ENCODE peak calls at places on chromosome 11, in nine cellular contexts. One of them, this sample, is unnamed.

GRCh38 chr11:120219157-120219934 is 8.5 kb downstream of the OAF start:
- DNase-seq in mesendoderm: no peak
- DNase-seq in activated effector memory CD4-positive, alpha-beta T cell treated with anti-CD3 and anti-CD28 coated beads, Interleukin-2, amount 50 U/mL, for 16 hours: no peak
- DNase-seq in HT1080: no peak
- DNase-seq in ACHN: no peak
- DNase-seq in EL: no peak
- DNase-seq in ovary: no peak
- DNase-seq in activated naive CD8-positive, alpha-beta T cell treated with anti-CD3 and anti-CD28 coated beads, Interleukin-2, amount 50 U/mL, for 16 hours: no peak
- DNase-seq in endothelial cell: no peak
- DNase-seq in this sample: no peak

GRCh38 chr11:13114566-13115465 is 105.7 kb downstream of the RASSF10 start:
- DNase-seq in mesendoderm: peak
- DNase-seq in activated effector memory CD4-positive, alpha-beta T cell treated with anti-CD3 and anti-CD28 coated beads, Interleukin-2, amount 50 U/mL, for 16 hours: no peak
- DNase-seq in HT1080: no peak
- DNase-seq in ACHN: no peak
- DNase-seq in EL: peak
- DNase-seq in ovary: no peak
- DNase-seq in activated naive CD8-positive, alpha-beta T cell treated with anti-CD3 and anti-CD28 coated beads, Interleukin-2, amount 50 U/mL, for 16 hours: no peak
- DNase-seq in endothelial cell: no peak
- DNase-seq in this sample: no peak

GRCh38 chr11:1511937-1512496 is 25.4 kb upstream of the MOB2 start:
- DNase-seq in mesendoderm: no peak
- DNase-seq in activated effector memory CD4-positive, alpha-beta T cell treated with anti-CD3 and anti-CD28 coated beads, Interleukin-2, amount 50 U/mL, for 16 hours: no peak
- DNase-seq in HT1080: no peak
- DNase-seq in ACHN: no peak
- DNase-seq in EL: no peak
- DNase-seq in ovary: no peak
- DNase-seq in activated naive CD8-positive, alpha-beta T cell treated with anti-CD3 and anti-CD28 coated beads, Interleukin-2, amount 50 U/mL, for 16 hours: no peak
- DNase-seq in endothelial cell: no peak
- DNase-seq in this sample: no peak

GRCh38 chr11:43399983-43400630 is 41.4 kb downstream of the TTC17 start:
- DNase-seq in mesendoderm: peak
- DNase-seq in activated effector memory CD4-positive, alpha-beta T cell treated with anti-CD3 and anti-CD28 coated beads, Interleukin-2, amount 50 U/mL, for 16 hours: no peak
- DNase-seq in HT1080: no peak
- DNase-seq in ACHN: no peak
- DNase-seq in EL: peak
- DNase-seq in ovary: no peak
- DNase-seq in activated naive CD8-positive, alpha-beta T cell treated with anti-CD3 and anti-CD28 coated beads, Interleukin-2, amount 50 U/mL, for 16 hours: no peak
- DNase-seq in endothelial cell: no peak
- DNase-seq in this sample: no peak

GRCh38 chr11:932435-932834 is 6.8 kb downstream of the AP2A2 start:
- DNase-seq in mesendoderm: no peak
- DNase-seq in activated effector memory CD4-positive, alpha-beta T cell treated with anti-CD3 and anti-CD28 coated beads, Interleukin-2, amount 50 U/mL, for 16 hours: no peak
- DNase-seq in HT1080: no peak
- DNase-seq in ACHN: no peak
- DNase-seq in EL: no peak
- DNase-seq in ovary: no peak
- DNase-seq in activated naive CD8-positive, alpha-beta T cell treated with anti-CD3 and anti-CD28 coated beads, Interleukin-2, amount 50 U/mL, for 16 hours: no peak
- DNase-seq in endothelial cell: no peak
- DNase-seq in this sample: no peak

GRCh38 chr11:86492370-86493030 is 117.8 kb downstream of the CCDC81 start:
- DNase-seq in mesendoderm: no peak
- DNase-seq in activated effector memory CD4-positive, alpha-beta T cell treated with anti-CD3 and anti-CD28 coated beads, Interleukin-2, amount 50 U/mL, for 16 hours: no peak
- DNase-seq in HT1080: no peak
- DNase-seq in ACHN: no peak
- DNase-seq in EL: no peak
- DNase-seq in ovary: no peak
- DNase-seq in activated naive CD8-positive, alpha-beta T cell treated with anti-CD3 and anti-CD28 coated beads, Interleukin-2, amount 50 U/mL, for 16 hours: no peak
- DNase-seq in endothelial cell: no peak
- DNase-seq in this sample: no peak

GRCh38 chr11:62574363-62575057 is 819 bp upstream of the EEF1G start:
- DNase-seq in mesendoderm: no peak
- DNase-seq in activated effector memory CD4-positive, alpha-beta T cell treated with anti-CD3 and anti-CD28 coated beads, Interleukin-2, amount 50 U/mL, for 16 hours: no peak
- DNase-seq in HT1080: no peak
- DNase-seq in ACHN: no peak
- DNase-seq in EL: peak
- DNase-seq in ovary: peak
- DNase-seq in activated naive CD8-positive, alpha-beta T cell treated with anti-CD3 and anti-CD28 coated beads, Interleukin-2, amount 50 U/mL, for 16 hours: no peak
- DNase-seq in endothelial cell: peak
- DNase-seq in this sample: no peak

GRCh38 chr11:9459573-9460321 is 1.1 kb upstream of the ZNF143 start:
- DNase-seq in mesendoderm: peak
- DNase-seq in activated effector memory CD4-positive, alpha-beta T cell treated with anti-CD3 and anti-CD28 coated beads, Interleukin-2, amount 50 U/mL, for 16 hours: peak
- DNase-seq in HT1080: peak
- DNase-seq in ACHN: peak
- DNase-seq in EL: peak
- DNase-seq in ovary: no peak
- DNase-seq in activated naive CD8-positive, alpha-beta T cell treated with anti-CD3 and anti-CD28 coated beads, Interleukin-2, amount 50 U/mL, for 16 hours: no peak
- DNase-seq in endothelial cell: no peak
- DNase-seq in this sample: peak

GRCh38 chr11:104000798-104001197 is 35.6 kb upstream of the DDI1 start:
- DNase-seq in mesendoderm: no peak
- DNase-seq in activated effector memory CD4-positive, alpha-beta T cell treated with anti-CD3 and anti-CD28 coated beads, Interleukin-2, amount 50 U/mL, for 16 hours: no peak
- DNase-seq in HT1080: no peak
- DNase-seq in ACHN: no peak
- DNase-seq in EL: peak
- DNase-seq in ovary: no peak
- DNase-seq in activated naive CD8-positive, alpha-beta T cell treated with anti-CD3 and anti-CD28 coated beads, Interleukin-2, amount 50 U/mL, for 16 hours: no peak
- DNase-seq in endothelial cell: no peak
- DNase-seq in this sample: no peak

GRCh38 chr11:84720706-84721402 is 906.3 kb downstream of the DLG2 start:
- DNase-seq in mesendoderm: peak
- DNase-seq in activated effector memory CD4-positive, alpha-beta T cell treated with anti-CD3 and anti-CD28 coated beads, Interleukin-2, amount 50 U/mL, for 16 hours: no peak
- DNase-seq in HT1080: no peak
- DNase-seq in ACHN: no peak
- DNase-seq in EL: no peak
- DNase-seq in ovary: peak
- DNase-seq in activated naive CD8-positive, alpha-beta T cell treated with anti-CD3 and anti-CD28 coated beads, Interleukin-2, amount 50 U/mL, for 16 hours: no peak
- DNase-seq in endothelial cell: peak
- DNase-seq in this sample: no peak

GRCh38 chr11:127890026-127890611 is 697.2 kb downstream of the ETS1 start:
- DNase-seq in mesendoderm: no peak
- DNase-seq in activated effector memory CD4-positive, alpha-beta T cell treated with anti-CD3 and anti-CD28 coated beads, Interleukin-2, amount 50 U/mL, for 16 hours: no peak
- DNase-seq in HT1080: no peak
- DNase-seq in ACHN: no peak
- DNase-seq in EL: peak
- DNase-seq in ovary: no peak
- DNase-seq in activated naive CD8-positive, alpha-beta T cell treated with anti-CD3 and anti-CD28 coated beads, Interleukin-2, amount 50 U/mL, for 16 hours: no peak
- DNase-seq in endothelial cell: no peak
- DNase-seq in this sample: peak

GRCh38 chr11:28439403-28439802 is 331.2 kb downstream of the METTL15 start:
- DNase-seq in mesendoderm: no peak
- DNase-seq in activated effector memory CD4-positive, alpha-beta T cell treated with anti-CD3 and anti-CD28 coated beads, Interleukin-2, amount 50 U/mL, for 16 hours: no peak
- DNase-seq in HT1080: no peak
- DNase-seq in ACHN: no peak
- DNase-seq in EL: no peak
- DNase-seq in ovary: no peak
- DNase-seq in activated naive CD8-positive, alpha-beta T cell treated with anti-CD3 and anti-CD28 coated beads, Interleukin-2, amount 50 U/mL, for 16 hours: no peak
- DNase-seq in endothelial cell: no peak
- DNase-seq in this sample: no peak

GRCh38 chr11:122632178-122632824 is 23.2 kb upstream of the UBASH3B start:
- DNase-seq in mesendoderm: peak
- DNase-seq in activated effector memory CD4-positive, alpha-beta T cell treated with anti-CD3 and anti-CD28 coated beads, Interleukin-2, amount 50 U/mL, for 16 hours: no peak
- DNase-seq in HT1080: peak
- DNase-seq in ACHN: no peak
- DNase-seq in EL: peak
- DNase-seq in ovary: no peak
- DNase-seq in activated naive CD8-positive, alpha-beta T cell treated with anti-CD3 and anti-CD28 coated beads, Interleukin-2, amount 50 U/mL, for 16 hours: no peak
- DNase-seq in endothelial cell: no peak
- DNase-seq in this sample: no peak

GRCh38 chr11:15551897-15552851 is 437.5 kb downstream of the INSC start:
- DNase-seq in mesendoderm: peak
- DNase-seq in activated effector memory CD4-positive, alpha-beta T cell treated with anti-CD3 and anti-CD28 coated beads, Interleukin-2, amount 50 U/mL, for 16 hours: no peak
- DNase-seq in HT1080: no peak
- DNase-seq in ACHN: no peak
- DNase-seq in EL: no peak
- DNase-seq in ovary: no peak
- DNase-seq in activated naive CD8-positive, alpha-beta T cell treated with anti-CD3 and anti-CD28 coated beads, Interleukin-2, amount 50 U/mL, for 16 hours: no peak
- DNase-seq in endothelial cell: no peak
- DNase-seq in this sample: no peak

GRCh38 chr11:499201-500076 is 7.6 kb downstream of the RNH1 start:
- DNase-seq in mesendoderm: no peak
- DNase-seq in activated effector memory CD4-positive, alpha-beta T cell treated with anti-CD3 and anti-CD28 coated beads, Interleukin-2, amount 50 U/mL, for 16 hours: no peak
- DNase-seq in HT1080: no peak
- DNase-seq in ACHN: no peak
- DNase-seq in EL: no peak
- DNase-seq in ovary: no peak
- DNase-seq in activated naive CD8-positive, alpha-beta T cell treated with anti-CD3 and anti-CD28 coated beads, Interleukin-2, amount 50 U/mL, for 16 hours: no peak
- DNase-seq in endothelial cell: no peak
- DNase-seq in this sample: no peak

This sample was measured in MCF 10A.